ENCODE peak calls at places on chromosomes 12 and 14, in nine cellular contexts. Q, U, I, Y, Z, D, L, H and N are unnamed samples.

GRCh38 chr12:116043673-116044072 is 233.8 kb downstream of the MED13L start:
- DNase-seq in Q (no peak), U (no peak), I (no peak), Y (no peak), Z (no peak), D (no peak), L (no peak), H (no peak), N (no peak)

GRCh38 chr14:24630872-24631477 is 3.0 kb downstream of the GZMB start:
- DNase-seq in Q (no peak), U (no peak), I (no peak), Y (no peak), Z (no peak), D (no peak), L (no peak), H (no peak), N (no peak)

GRCh38 chr14:57389646-57390036 is 745 bp upstream of the NAA30 start:
- DNase-seq in Q (no peak), U (no peak), I (no peak), Y (peak; percentile 51), Z (no peak), D (no peak), L (no peak), H (peak; percentile 13), N (no peak)

GRCh38 chr12:12405882-12406281 is 49.0 kb downstream of the BORCS5 start:
- DNase-seq in Q (no peak), U (no peak), I (no peak), Y (no peak), Z (no peak), D (no peak), L (no peak), H (no peak), N (no peak)

GRCh38 chr14:39393289-39393688 is 38.9 kb downstream of the FBXO33 start:
- DNase-seq in Q (no peak), U (no peak), I (no peak), Y (no peak), Z (no peak), D (no peak), L (no peak), H (no peak), N (no peak)

GRCh38 chr12:94689646-94690036 is 39.3 kb upstream of the TMCC3 start:
- DNase-seq in Q (no peak), U (no peak), I (no peak), Y (no peak), Z (no peak), D (no peak), L (no peak), H (no peak), N (no peak)

GRCh38 chr14:69281450-69282169 is 21.7 kb downstream of the GALNT16 start:
- DNase-seq in Q (peak; percentile 51), U (no peak), I (peak; percentile 52), Y (no peak), Z (peak; percentile 33), D (peak; percentile 13), L (no peak), H (no peak), N (peak; percentile 65)

GRCh38 chr12:110287986-110288385 is 6.9 kb downstream of the ATP2A2 start:
- DNase-seq in Q (no peak), U (no peak), I (no peak), Y (no peak), Z (no peak), D (no peak), L (no peak), H (no peak), N (no peak)

GRCh38 chr12:12891646-12892355 is 439 bp downstream of the GPRC5A start:
- DNase-seq in Q (no peak), U (no peak), I (no peak), Y (no peak), Z (peak; percentile 40), D (no peak), L (no peak), H (no peak), N (no peak)

GRCh38 chr14:33950320-33951182 is at the start of gene EGLN3:
- DNase-seq in Q (peak; percentile 88), U (no peak), I (peak; percentile 95), Y (peak; percentile 96), Z (peak; percentile 83), D (peak; percentile 80), L (peak; percentile 81), H (no peak), N (peak; percentile 74)

GRCh38 chr12:14403711-14404164 is 38.3 kb downstream of the ATF7IP start:
- DNase-seq in Q (peak; percentile 34), U (no peak), I (no peak), Y (no peak), Z (peak; percentile 67), D (peak; percentile 32), L (no peak), H (peak; percentile 49), N (peak; percentile 31)

GRCh38 chr14:55805250-55805649 is 225.2 kb downstream of the KTN1 start:
- DNase-seq in Q (no peak), U (no peak), I (no peak), Y (no peak), Z (no peak), D (no peak), L (no peak), H (no peak), N (no peak)

DNA sequence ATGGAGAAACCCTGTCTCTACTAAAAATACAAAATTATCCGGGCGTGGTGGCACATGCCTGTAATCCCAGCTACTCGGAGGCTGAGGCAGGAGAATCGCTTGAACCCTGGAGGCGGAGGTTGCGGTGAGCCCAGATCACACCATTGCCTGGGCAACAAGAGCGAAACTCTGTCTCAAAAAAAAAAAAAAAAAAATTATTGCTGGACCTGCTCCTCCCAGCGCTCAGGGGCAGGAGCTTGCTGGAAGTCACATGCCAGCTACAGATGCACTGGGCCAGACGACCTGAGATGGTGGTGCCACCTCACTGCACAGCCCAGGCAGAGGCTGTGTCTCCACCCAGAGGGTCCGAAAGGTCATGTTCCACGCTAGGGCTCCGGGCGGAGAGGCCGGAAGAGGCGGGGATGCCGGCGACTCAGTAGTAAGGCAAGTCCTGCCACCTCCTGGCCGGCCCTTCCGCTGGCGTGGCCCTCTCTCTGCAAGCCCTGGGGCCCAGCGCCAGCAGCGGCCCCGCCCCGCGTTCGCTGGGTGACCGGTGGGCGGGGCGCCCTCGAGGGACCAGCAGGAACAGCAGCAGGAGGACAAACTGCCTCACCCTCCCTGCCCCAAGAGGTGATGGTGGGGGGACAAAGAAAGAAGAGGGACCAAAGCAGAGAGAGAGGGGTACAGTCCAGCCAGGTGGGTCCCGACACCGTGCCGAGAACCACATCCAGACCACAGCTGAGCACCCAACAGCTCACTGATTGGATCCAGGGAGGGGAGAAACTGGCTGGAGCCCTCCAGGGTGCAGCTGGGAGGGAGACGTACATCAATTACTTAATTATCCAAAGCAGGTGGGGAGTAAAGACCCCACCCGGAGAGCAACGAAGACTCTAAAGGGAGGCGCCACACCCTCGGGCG is 3.6 kb upstream of the RHOF start:
- DNase-seq in Q (no peak), U (no peak), I (peak; percentile 99), Y (peak; percentile 98), Z (peak; percentile 97), D (no peak), L (peak; percentile 76), H (no peak), N (no peak)
- TF ChIP-seq CTCF in Q (no peak), U (no peak), I (peak; percentile 29), Y (peak; percentile 50), Z (peak; percentile 42), D (no peak), L (peak; percentile 45), H (no peak), N (no peak)

GRCh38 chr12:16939871-16940306 is 333.9 kb upstream of the LMO3 start:
- DNase-seq in Q (peak; percentile 64), U (no peak), I (no peak), Y (peak; percentile 91), Z (no peak), D (peak; percentile 10), L (peak; percentile 25), H (peak; percentile 26), N (peak; percentile 54)
- TF ChIP-seq CTCF in Q (peak; percentile 53), U (no peak), I (no peak), Y (peak; percentile 97), Z (peak; percentile 33), D (peak; percentile 82), L (peak; percentile 97), H (peak; percentile 78), N (peak; percentile 82)

DNA sequence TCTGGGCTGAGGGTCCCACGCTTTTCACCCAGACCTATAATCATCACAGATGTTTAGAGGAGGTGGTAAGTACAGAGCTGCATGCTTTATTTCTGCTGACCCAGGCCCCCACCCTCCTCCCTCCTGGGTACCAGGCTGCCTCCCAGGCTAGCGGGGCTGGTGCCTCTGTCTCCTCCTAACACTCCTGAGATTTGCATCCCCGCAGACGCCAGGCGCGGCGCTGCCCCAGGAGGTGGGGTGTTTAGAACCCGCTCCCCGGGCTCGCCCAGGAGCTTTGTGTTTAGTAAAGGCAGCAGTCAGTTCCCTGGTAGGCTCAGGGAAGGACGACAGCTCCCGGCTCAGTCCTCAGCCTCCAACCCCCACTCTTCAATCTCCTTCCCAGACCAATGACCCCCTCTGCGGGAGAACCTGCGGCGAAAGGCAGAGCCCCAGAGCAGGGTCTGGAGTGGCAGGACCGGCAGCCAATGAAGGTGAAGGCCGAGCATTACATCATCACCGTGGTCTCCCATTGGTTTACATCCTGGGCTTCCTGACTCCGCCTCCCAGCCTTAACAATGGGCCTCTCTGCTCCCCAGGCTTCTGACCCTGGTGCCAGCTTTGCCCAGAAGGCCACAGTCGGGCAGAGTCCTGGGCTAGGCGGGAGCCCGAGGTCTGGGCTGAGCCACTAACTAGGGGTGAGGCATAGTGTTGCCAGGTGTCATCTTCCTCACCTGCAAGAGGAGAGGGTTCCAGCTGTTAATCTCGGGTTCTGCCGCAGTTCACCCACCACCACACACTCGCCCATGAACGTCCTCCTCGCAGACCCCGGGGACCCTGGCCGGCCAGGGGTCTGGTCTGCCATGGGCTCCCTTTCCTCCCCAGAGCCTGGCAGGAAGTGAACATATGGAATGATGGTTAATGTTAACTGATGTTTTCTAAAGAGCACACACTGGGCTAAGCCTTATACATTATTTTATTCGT is 57.5 kb downstream of the CALM1 start:
- DNase-seq in Q (no peak), U (no peak), I (no peak), Y (peak; percentile 98), Z (peak; percentile 73), D (no peak), L (peak; percentile 90), H (no peak), N (no peak)
- TF ChIP-seq CTCF in Q (no peak), U (no peak), I (no peak), Y (peak; percentile 18), Z (no peak), D (no peak), L (no peak), H (no peak), N (no peak)

GRCh38 chr12:100940503-100940902 is 145.9 kb downstream of the ANO4 start:
- DNase-seq in Q (no peak), U (no peak), I (no peak), Y (no peak), Z (no peak), D (no peak), L (no peak), H (no peak), N (no peak)

DNA sequence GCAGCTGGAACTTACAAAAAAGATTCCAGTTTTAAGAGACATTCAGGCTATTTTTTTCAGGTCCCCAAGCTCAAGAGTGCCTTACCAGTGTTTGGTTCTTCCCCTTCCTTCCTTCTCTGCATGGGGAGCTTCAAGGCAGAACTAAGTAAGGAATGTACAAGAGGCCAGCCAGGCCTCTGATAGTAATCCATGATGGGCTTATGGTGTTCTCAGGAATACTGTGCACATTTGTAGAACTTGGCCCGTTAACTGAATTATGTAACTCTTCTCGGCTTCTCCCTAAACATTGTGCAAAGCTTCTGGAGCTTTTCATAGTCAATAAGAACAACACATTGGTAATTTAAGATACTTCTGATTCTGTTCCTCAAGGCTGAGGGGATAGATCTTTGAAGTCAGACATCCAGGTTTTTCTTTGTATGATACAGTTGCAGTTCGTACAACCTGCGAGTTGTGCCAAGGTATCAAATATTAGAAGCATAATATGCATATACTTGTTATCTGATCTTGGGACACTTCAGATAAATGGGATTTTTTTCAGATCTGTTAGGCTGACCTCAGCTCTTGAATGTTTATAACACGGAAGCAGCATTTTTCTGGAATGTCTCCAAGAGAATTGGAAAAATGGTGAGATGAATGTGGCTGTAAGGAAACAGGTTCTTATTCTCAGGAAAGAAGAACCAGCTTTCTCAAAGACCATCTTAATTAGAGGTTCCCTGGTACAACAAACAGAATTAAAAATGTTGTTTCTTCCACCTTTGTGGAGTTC is 148.6 kb downstream of the ANO4 start:
- DNase-seq in Q (no peak), U (no peak), I (no peak), Y (no peak), Z (no peak), D (no peak), L (no peak), H (no peak), N (no peak)
- TF ChIP-seq CTCF in Q (no peak), U (no peak), I (no peak), Y (no peak), Z (no peak), D (no peak), L (no peak), H (no peak), N (no peak)